ENCODE peak calls at places on chromosome 10, in four cellular contexts. I is stimulated activated CD4-positive, alpha-beta T cell treated with anti-CD3 and anti-CD28 coated beads, Interleukin-12 subunit alpha, Interleukin-12 subunit beta, amount 100 ng/mL, for 48 hours; J is SK-N-SH; X is body of pancreas. U is an unnamed sample.

GRCh38 chr10:30063098-30063497 is 3.7 kb upstream of the JCAD start:
- DNase-seq in I (no peak), J (no peak), X (no peak), U (peak; percentile 51)

GRCh38 chr10:129693382-129693781 is 226.3 kb downstream of the MGMT start:
- DNase-seq in I (no peak), J (no peak), X (no peak), U (no peak)

GRCh38 chr10:48750019-48750418 is 65.3 kb downstream of the WDFY4 start:
- DNase-seq in I (no peak), J (no peak), X (no peak), U (no peak)

GRCh38 chr10:42961776-42962119 is 115.1 kb upstream of the RET start:
- DNase-seq in I (no peak), J (no peak), X (no peak), U (no peak)

GRCh38 chr10:60148266-60148840 is 241.3 kb downstream of the ANK3 start:
- DNase-seq in I (no peak), J (no peak), X (peak; percentile 56), U (peak; percentile 80)

GRCh38 chr10:66713387-66713786 is 212.4 kb upstream of the LRRTM3 start:
- DNase-seq in I (no peak), J (no peak), X (no peak), U (no peak)

GRCh38 chr10:116272497-116273221 is at the start of gene GFRA1:
- DNase-seq in I (no peak), J (peak; percentile 79), X (peak; percentile 19), U (no peak)

GRCh38 chr10:35780970-35781642 is 139.0 kb upstream of the FZD8 start:
- DNase-seq in I (no peak), J (no peak), X (no peak), U (no peak)